ENCODE peak calls at places on chromosomes 13 and 19, in six cellular contexts. E, G, W, H, D and B are unnamed samples.
A peak's percentile ranks its signal among the peaks of the same experiment; 100 is the strongest.

GRCh38 chr13:81080911-81081454 is 740.1 kb upstream of the SPRY2 start:
- DNase-seq in G (no peak), D (no peak), E (no peak), H (no peak), W (no peak), B (no peak)

GRCh38 chr13:66546534-66547379 is 683.4 kb downstream of the PCDH9 start:
- DNase-seq in D (no peak), H (no peak), E (no peak), G (no peak), W (no peak), B (peak; percentile 3)

GRCh38 chr19:1401138-1401888 is at the start of gene GAMT:
- DNase-seq in G (no peak), D (peak; percentile 72), H (peak; percentile 62), E (peak; percentile 77), W (peak; percentile 52), B (peak; percentile 23)

GRCh38 chr13:110869805-110870706 is 44.8 kb downstream of the ANKRD10 start:
- DNase-seq in H (no peak), D (peak; percentile 88), W (no peak), E (peak; percentile 40), G (peak; percentile 89), B (peak; percentile 81)

GRCh38 chr19:13556552-13556951 is 50.3 kb upstream of the CACNA1A start:
- DNase-seq in G (no peak), D (peak; percentile 12), H (no peak), W (no peak), E (no peak), B (no peak)

GRCh38 chr13:113584870-113585671 is 518 bp downstream of the TFDP1 start:
- DNase-seq in G (peak; percentile 4), D (no peak), W (no peak), E (no peak), H (peak; percentile 36), B (no peak)

GRCh38 chr19:35268546-35269424 is at the start of gene USF2:
- DNase-seq in G (peak; percentile 78), D (peak; percentile 84), H (peak; percentile 83), W (peak; percentile 52), E (peak; percentile 81), B (peak; percentile 36)

GRCh38 chr19:57583521-57584416 is at the start of gene ZIK1:
- DNase-seq in W (peak; percentile 79), H (no peak), E (peak; percentile 99), G (peak; percentile 69), D (peak; percentile 79), B (peak; percentile 85)

GRCh38 chr19:16386619-16387240 is 62.1 kb downstream of the KLF2 start:
- DNase-seq in W (peak; percentile 47), E (peak; percentile 67), H (peak; percentile 80), D (peak; percentile 54), G (no peak), B (peak; percentile 50)

GRCh38 chr13:51158923-51159322 is 47.8 kb upstream of the C13orf42 start:
- DNase-seq in D (no peak), W (no peak), G (no peak), E (no peak), H (no peak), B (no peak)

GRCh38 chr13:28865312-28865711 is 45.2 kb downstream of the MTUS2 start:
- DNase-seq in D (no peak), H (no peak), W (no peak), E (no peak), G (no peak), B (no peak)

GRCh38 chr13:51249767-51250741 is 27.9 kb downstream of the FAM124A start:
- DNase-seq in W (no peak), D (no peak), G (peak; percentile 18), E (no peak), H (peak; percentile 36), B (no peak)

GRCh38 chr13:52845766-52846566 is 2.5 kb downstream of the PCDH8 start:
- DNase-seq in W (no peak), D (peak; percentile 27), E (no peak), H (no peak), G (no peak), B (no peak)

GRCh38 chr13:25252229-25252628 is 35.1 kb downstream of the MTMR6 start:
- DNase-seq in E (no peak), D (no peak), W (no peak), G (no peak), H (no peak), B (peak; percentile 31)

GRCh38 chr13:27926644-27927434 is 7.0 kb downstream of the PDX1 start:
- DNase-seq in W (no peak), E (no peak), D (peak; percentile 53), G (no peak), H (no peak), B (no peak)

GRCh38 chr13:111486331-111486730 is 165.9 kb downstream of the TEX29 start:
- DNase-seq in H (no peak), D (no peak), W (no peak), G (no peak), E (no peak), B (no peak)

GRCh38 chr19:57587529-57587928 is 3.6 kb downstream of the ZIK1 start:
- DNase-seq in H (no peak), G (no peak), W (no peak), D (no peak), E (no peak), B (no peak)

GRCh38 chr13:92260363-92260762 is 861.9 kb downstream of the GPC5 start:
- DNase-seq in G (no peak), H (peak; percentile 25), W (no peak), E (no peak), D (no peak), B (peak; percentile 58)

GRCh38 chr19:48741222-48741999 is 1.0 kb upstream of the RASIP1 start:
- DNase-seq in E (peak; percentile 85), G (peak; percentile 71), W (no peak), D (peak; percentile 72), H (peak; percentile 75), B (no peak)

GRCh38 chr19:4018775-4019504 is 11.4 kb downstream of the PIAS4 start:
- DNase-seq in E (no peak), W (no peak), H (no peak), G (no peak), D (no peak), B (no peak)